ENCODE peak calls at places on chromosomes 2 and 18, in seven cellular contexts. R, X, P, Q, O, Y and I are unnamed samples.
A peak's percentile ranks its signal among the peaks of the same experiment; 100 is the strongest.

GRCh38 chr2:145593991-145594702 is 1074.2 kb upstream of the ZEB2 start:
- DNase-seq in R (no peak), O (no peak), Y (no peak), P (peak; percentile 90), X (peak; percentile 95), Q (no peak), I (no peak)

GRCh38 chr2:17620841-17621240 is 80.3 kb downstream of the VSNL1 start:
- DNase-seq in X (no peak), O (no peak), P (peak; percentile 85), Y (no peak), Q (no peak), R (no peak), I (no peak)

GRCh38 chr2:30185175-30185574 is 38.4 kb downstream of the YPEL5 start:
- DNase-seq in R (no peak), X (no peak), O (no peak), Q (no peak), P (no peak), Y (no peak), I (peak; percentile 34)

GRCh38 chr2:202752071-202752470 is 117.3 kb downstream of the FAM117B start:
- DNase-seq in X (no peak), R (no peak), O (no peak), Q (no peak), Y (no peak), P (no peak), I (no peak)

GRCh38 chr2:196702641-196703040 is 63.1 kb downstream of the CCDC150 start:
- DNase-seq in O (no peak), R (no peak), Q (no peak), Y (no peak), P (peak; percentile 92), X (no peak), I (no peak)

GRCh38 chr2:201350879-201351278 is 6.3 kb downstream of the FLACC1 start:
- DNase-seq in Y (no peak), O (no peak), P (no peak), Q (no peak), X (no peak), R (no peak), I (no peak)

GRCh38 chr2:190635781-190636180 is 13.1 kb upstream of the NAB1 start:
- DNase-seq in O (no peak), X (no peak), P (no peak), Y (peak; percentile 13), Q (peak; percentile 29), R (no peak), I (no peak)

GRCh38 chr2:55365303-55365702 is 54.4 kb downstream of the CCDC88A start:
- DNase-seq in Q (no peak), P (peak; percentile 22), O (no peak), R (no peak), X (no peak), Y (no peak), I (peak; percentile 57)

GRCh38 chr2:64463784-64464183 is 9.8 kb downstream of the LGALSL start:
- DNase-seq in O (no peak), P (peak; percentile 73), Y (no peak), Q (no peak), X (peak; percentile 79), R (no peak), I (no peak)

GRCh38 chr2:237403024-237403882 is 10.7 kb downstream of the COL6A3 start:
- DNase-seq in P (peak; percentile 74), O (no peak), Q (no peak), Y (no peak), R (no peak), X (no peak), I (no peak)

GRCh38 chr2:163717993-163718680 is 17.7 kb downstream of the FIGN start:
- DNase-seq in O (no peak), P (no peak), X (no peak), Q (no peak), R (no peak), Y (no peak), I (no peak)

GRCh38 chr18:8685141-8685913 is 20.0 kb upstream of the MTCL1 start:
- DNase-seq in Q (no peak), R (no peak), Y (no peak), P (peak; percentile 80), O (no peak), X (peak; percentile 44), I (no peak)

GRCh38 chr18:35481960-35482366 is 15.8 kb downstream of the INO80C start:
- DNase-seq in Q (no peak), Y (no peak), O (no peak), P (peak; percentile 39), R (no peak), X (no peak), I (no peak)

GRCh38 chr18:9850297-9850696 is 35.5 kb upstream of the TXNDC2 start:
- DNase-seq in P (no peak), R (no peak), Q (no peak), Y (no peak), O (no peak), X (no peak), I (no peak)

GRCh38 chr2:48527211-48527880 is 2.6 kb upstream of the STON1 start:
- DNase-seq in X (no peak), Y (no peak), O (no peak), Q (no peak), P (peak; percentile 59), R (no peak), I (no peak)

GRCh38 chr2:54015809-54016703 is 45.3 kb upstream of the PSME4 start:
- DNase-seq in P (peak; percentile 86), O (no peak), R (no peak), Q (no peak), X (peak; percentile 77), Y (no peak), I (no peak)

GRCh38 chr2:197273485-197273884 is 37.1 kb downstream of the ANKRD44 start:
- DNase-seq in X (no peak), R (no peak), P (peak; percentile 26), Q (no peak), O (no peak), Y (no peak), I (no peak)

GRCh38 chr2:147464737-147465437 is 379.9 kb upstream of the ACVR2A start:
- DNase-seq in O (no peak), P (peak; percentile 35), X (no peak), Y (no peak), Q (no peak), R (no peak), I (no peak)

GRCh38 chr2:125667630-125668029 is 988.3 kb upstream of the GYPC start:
- DNase-seq in Q (no peak), X (no peak), O (no peak), P (no peak), R (no peak), Y (no peak), I (no peak)

GRCh38 chr18:10546557-10547300 is 20.9 kb downstream of the NAPG start:
- DNase-seq in P (no peak), R (no peak), O (no peak), X (no peak), Q (no peak), Y (no peak), I (no peak)

GRCh38 chr18:2148823-2149222 is 422.5 kb downstream of the METTL4 start:
- DNase-seq in P (peak; percentile 21), X (no peak), Y (no peak), Q (no peak), O (no peak), R (no peak), I (no peak)